ENCODE peak calls at places on chromosomes 5 and 9, in seven cellular contexts. X is suprapubic skin; T is gastrocnemius medialis; J is CD4-positive, CD25-positive, alpha-beta regulatory T cell; H is body of pancreas; L is neural progenitor cell; V is spleen. D is an unnamed sample.

GRCh38 chr9:111920531-111920930 is 23.9 kb downstream of the UGCG start:
- DNase-seq in X (no peak), T (no peak), J (no peak), H (no peak), L (no peak), V (no peak), D (no peak)

GRCh38 chr9:127402401-127403090 is 5.6 kb downstream of the SLC2A8 start:
- DNase-seq in X (peak), T (no peak), J (no peak), H (no peak), L (no peak), V (peak), D (no peak)

GRCh38 chr5:157487358-157487757 is 27.3 kb downstream of the NIPAL4 start:
- DNase-seq in X (no peak), T (no peak), J (peak), H (no peak), L (no peak), V (peak), D (no peak)

GRCh38 chr9:7656648-7657047 is 142.9 kb downstream of the DMAC1 start:
- DNase-seq in X (no peak), T (no peak), J (no peak), H (peak), L (no peak), V (no peak), D (peak)

GRCh38 chr5:138748630-138749081 is 4.6 kb upstream of the CTNNA1 start:
- DNase-seq in X (no peak), T (peak), J (no peak), H (peak), L (no peak), V (peak), D (no peak)

GRCh38 chr5:139162448-139162847 is 35.7 kb downstream of the SIL1 start:
- DNase-seq in X (no peak), T (no peak), J (no peak), H (peak), L (no peak), V (no peak), D (no peak)

GRCh38 chr5:14595189-14595588 is 13.6 kb downstream of the OTULINL start:
- DNase-seq in X (no peak), T (no peak), J (peak), H (peak), L (no peak), V (no peak), D (no peak)

GRCh38 chr9:121662896-121663580 is 11.6 kb downstream of the DAB2IP start:
- DNase-seq in X (no peak), T (no peak), J (no peak), H (no peak), L (no peak), V (peak), D (no peak)

GRCh38 chr5:33537240-33537639 is 96.5 kb downstream of the TARS1 start:
- DNase-seq in X (no peak), T (no peak), J (no peak), H (no peak), L (no peak), V (no peak), D (no peak)

GRCh38 chr9:81656004-81656403 is 33.3 kb downstream of the TLE1 start:
- DNase-seq in X (no peak), T (peak), J (no peak), H (peak), L (no peak), V (peak), D (no peak)

GRCh38 chr5:122805481-122805880 is 30.6 kb downstream of the SNX2 start:
- DNase-seq in X (no peak), T (no peak), J (no peak), H (no peak), L (no peak), V (no peak), D (no peak)

GRCh38 chr5:139638090-139638735 is 9.9 kb upstream of the CXXC5 start:
- DNase-seq in X (no peak), T (peak), J (peak), H (peak), L (peak), V (peak), D (peak)

GRCh38 chr9:134980516-134980915 is 62.8 kb upstream of the FCN1 start:
- DNase-seq in X (peak), T (no peak), J (no peak), H (no peak), L (no peak), V (no peak), D (no peak)

GRCh38 chr9:16329699-16330113 is 540.8 kb downstream of the BNC2 start:
- DNase-seq in X (no peak), T (no peak), J (no peak), H (peak), L (no peak), V (no peak), D (peak)

GRCh38 chr9:95611354-95611753 is 94.6 kb upstream of the PTCH1 start:
- DNase-seq in X (peak), T (no peak), J (no peak), H (no peak), L (no peak), V (no peak), D (no peak)

GRCh38 chr5:132353593-132353992 is 15.9 kb upstream of the SLC22A5 start:
- DNase-seq in X (no peak), T (no peak), J (no peak), H (no peak), L (no peak), V (no peak), D (no peak)

GRCh38 chr5:74632947-74633356 is 7.6 kb downstream of the ENC1 start:
- DNase-seq in X (no peak), T (no peak), J (no peak), H (no peak), L (no peak), V (no peak), D (no peak)

GRCh38 chr5:74629326-74629725 is 11.2 kb downstream of the ENC1 start:
- DNase-seq in X (no peak), T (no peak), J (no peak), H (no peak), L (peak), V (no peak), D (no peak)

GRCh38 chr5:74630387-74631087 is 10.0 kb downstream of the ENC1 start:
- DNase-seq in X (no peak), T (no peak), J (no peak), H (no peak), L (no peak), V (no peak), D (no peak)

GRCh38 chr5:74633710-74634109 is 6.8 kb downstream of the ENC1 start:
- DNase-seq in X (no peak), T (no peak), J (no peak), H (no peak), L (no peak), V (no peak), D (no peak)

DNA sequence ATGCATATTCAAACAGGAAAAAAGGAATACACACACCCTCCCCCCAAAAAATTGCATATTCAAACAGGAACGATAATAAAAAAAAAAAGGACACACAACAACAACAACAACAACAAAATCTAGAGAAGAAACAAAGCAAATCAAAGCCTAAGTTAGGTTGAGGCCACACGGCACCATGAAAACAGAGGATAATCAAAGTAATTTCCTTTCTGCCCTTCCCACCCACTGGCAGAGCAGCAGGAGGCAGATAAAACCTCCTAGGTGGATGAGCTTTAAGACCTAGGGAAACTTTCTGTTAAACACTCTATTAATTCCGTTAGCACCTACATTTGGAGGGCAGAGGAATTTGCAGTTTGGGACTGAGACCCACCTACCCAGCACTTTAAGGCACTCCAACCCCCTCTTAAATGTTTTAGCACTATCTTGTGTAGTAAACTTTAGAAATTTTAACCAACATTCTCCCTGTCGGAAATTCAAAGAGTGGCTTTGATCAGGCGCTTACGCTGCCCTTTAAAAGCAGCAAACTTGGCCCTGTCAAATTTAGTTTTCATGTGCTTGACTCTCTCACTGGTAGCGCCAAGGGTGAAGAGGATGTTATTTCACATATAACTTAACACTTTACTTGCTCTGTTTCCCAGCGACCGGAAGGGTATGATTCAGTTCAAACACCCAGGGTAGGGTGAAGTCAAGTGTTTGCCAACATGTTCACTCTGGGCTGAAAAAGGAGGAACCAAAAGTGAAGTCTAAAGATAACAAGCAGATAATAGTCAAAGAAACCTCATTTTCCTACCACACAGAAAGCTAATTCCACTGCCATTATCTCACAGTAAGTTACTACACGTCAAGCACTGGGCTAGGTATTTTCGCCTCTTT is 9.2 kb downstream of the ENC1 start:
- DNase-seq in X (no peak), T (no peak), J (peak), H (no peak), L (peak), V (no peak), D (no peak)
- H3K27ac ChIP-seq in X (no peak), T (no peak), J (no peak), H (no peak), L (peak), V (peak), D (peak)

GRCh38 chr5:125673359-125673950 is 749.8 kb upstream of the GRAMD2B start:
- DNase-seq in X (no peak), T (no peak), J (no peak), H (no peak), L (no peak), V (no peak), D (no peak)

DNA sequence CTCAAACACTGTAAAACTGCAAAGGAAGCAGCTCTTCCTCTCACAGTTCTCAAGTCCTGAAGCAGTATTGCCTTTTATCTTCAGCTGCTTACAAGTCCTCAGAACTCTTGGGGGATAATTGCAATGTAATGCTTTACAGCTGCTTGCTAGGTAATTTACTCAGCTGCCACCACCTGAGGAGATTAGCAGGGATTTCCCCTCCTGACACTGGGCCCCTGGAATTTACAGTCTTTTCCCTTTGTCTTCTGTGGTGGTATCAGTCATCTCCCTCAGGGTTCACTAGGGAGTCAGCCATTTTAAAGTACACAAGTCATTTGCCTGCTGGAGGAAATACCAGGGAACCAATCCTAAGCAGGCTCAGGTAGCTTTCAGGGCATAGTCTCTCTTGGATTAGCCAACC is 754.3 kb upstream of the GRAMD2B start:
- DNase-seq in X (no peak), T (no peak), J (no peak), H (no peak), L (peak), V (no peak), D (no peak)
- H3K27ac ChIP-seq in X (no peak), T (no peak), J (no peak), H (no peak), L (peak), V (no peak), D (no peak)

DNA sequence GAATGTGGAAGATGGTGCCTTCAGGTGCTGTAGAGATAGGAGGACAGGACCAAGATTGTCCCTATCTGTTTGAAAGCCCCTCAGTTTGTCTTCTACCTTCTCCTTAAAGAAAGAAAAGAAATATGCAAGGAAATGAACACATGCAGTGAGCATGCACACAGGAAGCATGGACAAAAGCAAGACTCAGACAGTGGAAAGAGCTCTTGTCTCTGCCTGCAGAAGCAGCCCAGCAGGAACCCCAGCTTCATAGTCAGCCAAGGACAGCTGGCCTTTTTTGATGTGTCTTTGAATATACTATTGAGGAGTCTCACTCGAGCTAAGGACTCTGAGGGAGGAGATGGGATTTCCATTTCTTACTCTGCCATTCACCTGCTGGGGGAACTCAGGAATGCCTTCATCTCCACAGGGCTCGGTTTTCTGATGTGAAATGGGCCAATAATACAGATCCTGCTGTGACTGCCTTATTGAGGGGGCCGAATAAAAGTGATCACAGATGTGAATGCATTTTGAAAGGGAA is 132.5 kb upstream of the ADRA1B start:
- DNase-seq in X (no peak), T (no peak), J (no peak), H (no peak), L (peak), V (no peak), D (no peak)
- H3K27ac ChIP-seq in X (no peak), T (no peak), J (no peak), H (no peak), L (no peak), V (no peak), D (no peak)

GRCh38 chr5:58199087-58199486 is 260.8 kb downstream of the PLK2 start:
- DNase-seq in X (no peak), T (no peak), J (no peak), H (no peak), L (no peak), V (no peak), D (no peak)
- H3K27ac ChIP-seq in X (no peak), T (no peak), J (no peak), H (no peak), L (no peak), V (no peak), D (no peak)

GRCh38 chr5:169160405-169160901 is 140.5 kb downstream of the SLIT3 start:
- DNase-seq in X (no peak), T (no peak), J (no peak), H (peak), L (no peak), V (no peak), D (no peak)

GRCh38 chr5:169164481-169164925 is 136.4 kb downstream of the SLIT3 start:
- DNase-seq in X (no peak), T (no peak), J (no peak), H (peak), L (peak), V (no peak), D (no peak)

GRCh38 chr5:169162407-169162806 is 138.5 kb downstream of the SLIT3 start:
- DNase-seq in X (no peak), T (no peak), J (no peak), H (no peak), L (no peak), V (no peak), D (no peak)

GRCh38 chr5:169158764-169159163 is 142.2 kb downstream of the SLIT3 start:
- DNase-seq in X (no peak), T (no peak), J (no peak), H (no peak), L (no peak), V (no peak), D (no peak)

GRCh38 chr5:169161022-169161680 is 139.8 kb downstream of the SLIT3 start:
- DNase-seq in X (peak), T (peak), J (no peak), H (peak), L (peak), V (no peak), D (no peak)
- H3K27ac ChIP-seq in X (peak), T (peak), J (no peak), H (no peak), L (no peak), V (no peak), D (no peak)